ENCODE peak calls at places on chromosome 3, in eight cellular contexts. C, L, K, Y, A, D, V and G are unnamed samples.

GRCh38 chr3:128301186-128302023 is 148.1 kb downstream of the EEFSEC start:
- DNase-seq in V (no peak), A (peak), D (no peak), C (no peak), L (no peak), Y (no peak), K (no peak), G (no peak)

GRCh38 chr3:21562225-21562624 is 188.8 kb downstream of the ZNF385D start:
- DNase-seq in C (no peak), V (no peak), L (no peak), Y (no peak), A (no peak), D (no peak), K (no peak), G (no peak)

GRCh38 chr3:157107644-157108133 is 52.3 kb downstream of the CCNL1 start:
- DNase-seq in D (no peak), Y (no peak), K (no peak), C (no peak), L (no peak), A (no peak), V (no peak), G (no peak)

GRCh38 chr3:31172336-31172735 is 277.9 kb upstream of the GADL1 start:
- DNase-seq in Y (no peak), K (no peak), L (no peak), V (no peak), D (no peak), C (no peak), A (no peak), G (no peak)

GRCh38 chr3:73558399-73559075 is 66.2 kb downstream of the PDZRN3 start:
- DNase-seq in K (no peak), C (no peak), A (no peak), Y (no peak), V (no peak), D (no peak), L (no peak), G (no peak)

GRCh38 chr3:125141596-125142417 is 70.7 kb downstream of the SLC12A8 start:
- DNase-seq in D (peak), K (peak), L (peak), V (peak), Y (peak), C (no peak), A (no peak), G (peak)

GRCh38 chr3:116340680-116341216 is 104.5 kb downstream of the LSAMP start:
- DNase-seq in V (no peak), D (no peak), K (no peak), Y (no peak), A (no peak), C (no peak), L (no peak), G (no peak)

GRCh38 chr3:65252266-65252665 is 564.5 kb upstream of the ADAMTS9 start:
- DNase-seq in K (no peak), L (no peak), Y (no peak), D (no peak), A (no peak), C (no peak), V (no peak), G (no peak)

GRCh38 chr3:158696618-158697017 is 24.2 kb upstream of the LXN start:
- DNase-seq in V (no peak), Y (no peak), A (no peak), K (no peak), L (no peak), D (no peak), C (no peak), G (no peak)

GRCh38 chr3:143661677-143662076 is 186.6 kb downstream of the SLC9A9 start:
- DNase-seq in D (no peak), V (no peak), Y (no peak), K (no peak), A (no peak), C (no peak), L (no peak), G (no peak)

GRCh38 chr3:100023150-100023549 is 91.2 kb downstream of the FILIP1L start:
- DNase-seq in V (no peak), C (no peak), D (no peak), Y (no peak), K (no peak), A (no peak), L (no peak), G (no peak)

GRCh38 chr3:192817506-192817905 is 90.2 kb upstream of the FGF12 start:
- DNase-seq in C (no peak), K (no peak), L (no peak), V (no peak), A (no peak), Y (no peak), D (no peak), G (no peak)
- TF ChIP-seq CTCF in C (no peak), K (no peak), L (no peak), V (no peak), A (no peak), Y (no peak), D (no peak), G (no peak)

GRCh38 chr3:24086597-24087369 is 141.7 kb downstream of the NR1D2 start:
- DNase-seq in L (no peak), D (no peak), A (no peak), V (no peak), Y (no peak), C (no peak), K (no peak), G (no peak)

GRCh38 chr3:24087469-24087868 is 142.4 kb downstream of the NR1D2 start:
- DNase-seq in Y (no peak), D (no peak), L (no peak), K (no peak), V (no peak), A (no peak), C (no peak), G (no peak)

DNA sequence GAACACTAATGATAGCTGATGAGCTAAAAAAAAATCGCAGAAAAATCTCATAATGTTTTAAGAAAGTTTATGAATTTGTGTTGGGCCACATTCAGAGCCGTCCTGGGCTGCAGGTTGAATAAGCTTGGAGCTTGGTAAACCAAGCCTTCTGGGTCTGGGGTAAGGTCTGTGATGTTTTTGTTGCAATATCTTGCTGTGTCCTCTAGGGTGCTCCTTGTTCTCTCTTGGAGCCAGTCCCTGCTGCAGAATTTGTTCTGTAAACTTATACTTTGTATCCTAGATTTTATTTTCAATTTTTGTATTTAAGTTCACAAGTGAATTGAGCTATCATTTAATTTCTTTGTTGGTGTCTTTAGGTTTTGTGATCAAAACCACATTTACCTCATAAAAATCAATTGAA is 143.7 kb downstream of the NR1D2 start:
- DNase-seq in L (no peak), A (no peak), D (no peak), K (no peak), Y (no peak), C (peak), V (no peak), G (no peak)
- TF ChIP-seq CTCF in L (no peak), A (peak), D (peak), K (no peak), Y (peak), C (peak), V (peak), G (no peak)

GRCh38 chr3:43762486-43762885 is 71.7 kb downstream of the ABHD5 start:
- DNase-seq in V (no peak), A (no peak), L (no peak), K (no peak), C (no peak), Y (no peak), D (no peak), G (no peak)

GRCh38 chr3:43760951-43761350 is 70.2 kb downstream of the ABHD5 start:
- DNase-seq in A (no peak), D (no peak), C (no peak), K (no peak), L (no peak), Y (no peak), V (no peak), G (no peak)

GRCh38 chr3:43758826-43759225 is 68.1 kb downstream of the ABHD5 start:
- DNase-seq in D (no peak), Y (no peak), K (no peak), A (no peak), V (no peak), C (no peak), L (no peak), G (no peak)

GRCh38 chr3:43757613-43758012 is 66.9 kb downstream of the ABHD5 start:
- DNase-seq in Y (no peak), C (no peak), A (no peak), V (no peak), K (no peak), D (no peak), L (no peak), G (no peak)

GRCh38 chr3:43759297-43759782 is 68.6 kb downstream of the ABHD5 start:
- DNase-seq in Y (no peak), A (no peak), K (no peak), V (peak), D (no peak), L (no peak), C (no peak), G (no peak)
- TF ChIP-seq CTCF in Y (no peak), A (peak), K (no peak), V (no peak), D (peak), L (peak), C (no peak), G (no peak)

DNA sequence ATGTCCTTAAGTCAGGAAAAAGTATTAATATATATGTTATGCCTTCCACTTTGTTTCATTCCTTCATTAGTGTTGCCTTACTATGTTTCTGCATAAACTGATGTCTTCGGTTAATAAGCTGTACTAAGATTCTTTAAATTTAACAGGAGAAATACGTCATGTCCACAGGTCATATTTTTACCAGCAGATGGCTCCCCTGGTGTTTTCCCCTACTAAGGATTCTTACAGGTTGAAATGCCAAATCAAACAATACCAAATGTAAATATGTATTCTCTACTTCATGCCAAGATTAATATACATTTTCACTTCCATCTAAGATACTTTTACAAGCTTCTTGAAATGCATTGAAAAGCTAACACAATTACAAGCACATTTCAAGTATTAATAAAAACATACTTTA is 1602.1 kb downstream of the SI start:
- DNase-seq in L (no peak), V (no peak), K (no peak), D (no peak), A (no peak), Y (no peak), C (peak), G (no peak)
- TF ChIP-seq CTCF in L (no peak), V (no peak), K (no peak), D (no peak), A (peak), Y (peak), C (peak), G (no peak)

DNA sequence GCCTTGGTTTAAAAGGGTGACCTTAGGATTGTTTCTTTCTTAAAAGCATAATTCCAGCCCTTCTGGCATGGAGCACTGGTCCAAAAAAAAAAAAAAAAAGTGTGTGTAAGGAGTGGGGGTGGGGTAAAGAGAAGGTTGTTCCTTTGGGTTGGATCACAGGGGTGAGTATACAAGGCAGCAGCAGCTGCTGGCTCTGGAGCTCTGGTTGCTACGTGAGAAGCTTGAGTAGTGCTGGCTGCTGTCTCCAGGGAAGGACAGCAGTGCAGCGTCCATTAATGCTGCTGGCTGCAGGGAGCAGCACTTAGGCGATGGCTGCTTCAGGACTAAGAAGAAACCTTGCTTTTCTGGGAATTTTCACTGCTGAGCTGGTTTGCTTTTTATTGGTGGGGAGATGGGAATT is 2.3 kb downstream of the SETD5 start:
- DNase-seq in D (no peak), Y (peak), C (peak), K (peak), L (no peak), A (peak), V (peak), G (no peak)
- TF ChIP-seq CTCF in D (no peak), Y (no peak), C (no peak), K (no peak), L (no peak), A (peak), V (no peak), G (no peak)

GRCh38 chr3:38311474-38311873 is 29.4 kb downstream of the SLC22A14 start:
- DNase-seq in C (no peak), A (no peak), D (no peak), Y (no peak), L (no peak), K (no peak), V (no peak), G (no peak)

GRCh38 chr3:38311941-38312340 is 29.8 kb downstream of the SLC22A14 start:
- DNase-seq in Y (no peak), C (no peak), L (no peak), D (no peak), V (no peak), A (peak), K (no peak), G (no peak)

GRCh38 chr3:38313685-38314084 is 31.6 kb downstream of the SLC22A14 start:
- DNase-seq in A (peak), L (no peak), Y (no peak), V (no peak), D (no peak), C (no peak), K (no peak), G (no peak)

GRCh38 chr3:38313263-38313662 is 31.2 kb downstream of the SLC22A14 start:
- DNase-seq in V (no peak), C (no peak), A (peak), K (no peak), L (no peak), D (no peak), Y (no peak), G (no peak)

GRCh38 chr3:38312356-38312755 is 30.3 kb downstream of the SLC22A14 start:
- DNase-seq in C (no peak), A (peak), L (no peak), K (no peak), Y (no peak), V (no peak), D (no peak), G (no peak)
- TF ChIP-seq CTCF in C (no peak), A (no peak), L (no peak), K (no peak), Y (no peak), V (no peak), D (no peak), G (no peak)

DNA sequence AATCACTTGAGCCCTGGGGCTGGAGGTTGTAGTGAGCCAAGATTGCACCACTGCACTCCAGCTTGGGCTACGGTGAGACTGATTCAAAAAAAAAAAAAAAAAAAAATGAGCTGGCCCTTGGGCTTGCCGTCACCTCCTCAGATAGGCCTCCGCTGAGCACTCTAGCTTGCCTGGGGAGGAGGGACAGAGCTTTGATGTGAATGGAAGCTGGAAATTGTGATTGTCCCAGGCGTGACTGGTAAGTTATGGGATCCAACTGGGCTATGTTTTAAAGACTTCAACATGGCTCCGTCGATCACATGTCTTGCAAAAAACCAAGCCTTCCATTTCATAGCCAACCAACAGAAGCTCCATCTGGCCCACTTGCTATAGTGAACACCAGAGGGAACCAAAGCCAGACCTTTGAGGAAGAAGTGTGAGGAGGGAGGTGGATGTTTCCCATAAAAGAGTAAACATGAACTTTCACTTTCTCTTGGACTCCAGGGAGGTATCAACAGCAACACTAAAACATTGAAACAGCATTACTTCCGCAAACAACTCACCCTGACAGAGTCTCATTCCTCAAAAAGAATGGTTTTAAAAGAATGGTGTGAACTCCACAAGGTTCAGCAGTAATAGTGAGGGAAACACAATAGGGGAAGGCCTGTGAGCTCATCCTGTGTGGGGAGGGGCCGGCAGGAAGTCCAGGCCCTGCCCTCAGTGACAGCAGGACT is 59.3 kb upstream of the IL12A start:
- DNase-seq in C (peak), A (no peak), Y (no peak), D (peak), K (no peak), V (no peak), L (no peak), G (no peak)
- TF ChIP-seq CTCF in C (no peak), A (peak), Y (peak), D (no peak), K (no peak), V (no peak), L (no peak), G (no peak)

GRCh38 chr3:179069762-179070390 is 1.7 kb downstream of the ZMAT3 start:
- DNase-seq in Y (no peak), A (no peak), D (no peak), C (peak), V (no peak), K (no peak), L (no peak), G (no peak)

GRCh38 chr3:179067291-179067690 is 4.3 kb downstream of the ZMAT3 start:
- DNase-seq in K (no peak), V (no peak), A (no peak), Y (no peak), D (no peak), C (no peak), L (no peak), G (no peak)

GRCh38 chr3:179071161-179071568 is 444 bp downstream of the ZMAT3 start:
- DNase-seq in L (peak), V (no peak), D (peak), K (no peak), Y (peak), C (peak), A (no peak), G (no peak)

GRCh38 chr3:179067839-179068238 is 3.8 kb downstream of the ZMAT3 start:
- DNase-seq in D (no peak), L (no peak), V (no peak), A (no peak), C (no peak), Y (no peak), K (no peak), G (no peak)

DNA sequence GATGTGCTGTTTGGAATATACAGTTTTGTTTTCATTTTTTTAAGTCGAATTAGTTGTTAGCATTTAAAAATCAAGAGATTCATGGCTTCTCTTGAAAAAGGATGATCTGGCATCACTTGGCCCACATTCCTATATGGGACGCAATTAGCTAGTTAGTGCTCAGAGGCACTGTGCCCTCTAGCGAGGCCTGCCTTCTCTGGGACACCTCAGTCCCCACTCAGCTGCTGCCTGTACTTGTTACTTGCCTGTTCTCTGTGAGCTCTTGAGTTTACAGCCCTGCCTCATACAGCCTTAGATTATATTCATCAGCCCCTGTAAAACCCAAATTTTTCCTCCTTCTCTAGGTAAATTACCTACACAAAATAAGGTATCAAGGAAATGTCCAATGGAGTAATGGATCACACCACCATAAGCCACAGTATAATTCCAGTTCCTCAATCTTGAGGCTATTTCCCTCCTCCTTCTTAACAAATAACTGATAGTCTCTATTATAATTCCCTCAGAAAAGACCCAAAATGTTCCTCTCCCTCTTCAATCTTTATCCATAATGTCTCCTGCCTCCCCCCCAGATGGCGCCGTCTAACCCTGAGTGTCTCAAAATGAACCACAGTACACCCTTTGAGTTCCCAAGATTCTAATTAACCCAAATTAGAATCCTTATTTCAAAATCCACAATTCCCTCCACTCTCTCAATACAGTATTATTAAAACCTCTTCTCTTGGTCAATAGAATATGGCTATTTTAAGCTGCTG is 2.7 kb downstream of the ZMAT3 start:
- DNase-seq in D (no peak), K (no peak), L (peak), A (no peak), V (no peak), Y (no peak), C (peak), G (no peak)
- TF ChIP-seq CTCF in D (peak), K (no peak), L (no peak), A (peak), V (no peak), Y (peak), C (peak), G (no peak)

GRCh38 chr3:17544632-17545031 is 197.8 kb downstream of the TBC1D5 start:
- DNase-seq in D (no peak), K (no peak), C (no peak), A (no peak), V (no peak), L (no peak), Y (no peak), G (no peak)
- TF ChIP-seq CTCF in D (peak), K (no peak), C (no peak), A (peak), V (no peak), L (no peak), Y (no peak), G (no peak)